ENCODE peak calls at places on chromosomes 16 and 17, in four cellular contexts. O is sigmoid colon, M is MM.1S, E is dorsolateral prefrontal cortex. V is an unnamed sample. For H3K27me3, the result is how much of the 10 kb centered on the place peaks cover.

GRCh38 chr16:23823475-23824407 is 12.0 kb upstream of the PRKCB start:
- DNase-seq in O (no peak), M (no peak), E (no peak), V (no peak)

GRCh38 chr17:38534498-38534885 is 71.3 kb downstream of the SRCIN1 start:
- DNase-seq in O (no peak), M (no peak), E (no peak), V (no peak)

GRCh38 chr16:14026572-14026971 is 44.5 kb upstream of the MRTFB start:
- DNase-seq in O (no peak), M (no peak), E (no peak), V (no peak)

GRCh38 chr17:40564195-40564882 is 933 bp downstream of the CCR7 start:
- DNase-seq in O (no peak), M (no peak), E (no peak), V (no peak)

GRCh38 chr17:61395983-61396585 is 3.6 kb upstream of the TBX2 start:
- DNase-seq in O (no peak), M (no peak), E (no peak), V (no peak)

GRCh38 chr16:22945361-22945760 is 131.4 kb downstream of the HS3ST2 start:
- DNase-seq in O (no peak), M (no peak), E (peak), V (no peak)

GRCh38 chr16:31873556-31874353 is at the start of gene ZNF267:
- DNase-seq in O (peak), M (peak), E (peak), V (peak)

GRCh38 chr17:57004944-57005579 is 27.1 kb downstream of the SCPEP1 start:
- DNase-seq in O (no peak), M (peak), E (no peak), V (no peak)

GRCh38 chr16:78528265-78528664 is 428.8 kb downstream of the WWOX start:
- DNase-seq in O (no peak), M (no peak), E (no peak), V (no peak)

GRCh38 chr16:15996432-15997109 is 47.2 kb downstream of the ABCC1 start:
- DNase-seq in O (peak), M (no peak), E (no peak), V (peak)

GRCh38 chr16:29745853-29746345 is at the start of gene C16orf54:
- DNase-seq in O (peak), M (peak), E (peak), V (peak)

GRCh38 chr16:3520861-3521260 is 20.1 kb downstream of the CLUAP1 start:
- DNase-seq in O (no peak), M (no peak), E (no peak), V (no peak)

GRCh38 chr17:75723201-75723930 is 2.1 kb downstream of the ITGB4 start:
- DNase-seq in O (no peak), M (no peak), E (no peak), V (no peak)

GRCh38 chr16:10616395-10616743 is 36.0 kb upstream of the EMP2 start:
- DNase-seq in O (no peak), M (no peak), E (no peak), V (no peak)

GRCh38 chr17:76371656-76372628 is 12.5 kb upstream of the SPHK1 start:
- DNase-seq in O (no peak), M (no peak), E (no peak), V (no peak)

DNA sequence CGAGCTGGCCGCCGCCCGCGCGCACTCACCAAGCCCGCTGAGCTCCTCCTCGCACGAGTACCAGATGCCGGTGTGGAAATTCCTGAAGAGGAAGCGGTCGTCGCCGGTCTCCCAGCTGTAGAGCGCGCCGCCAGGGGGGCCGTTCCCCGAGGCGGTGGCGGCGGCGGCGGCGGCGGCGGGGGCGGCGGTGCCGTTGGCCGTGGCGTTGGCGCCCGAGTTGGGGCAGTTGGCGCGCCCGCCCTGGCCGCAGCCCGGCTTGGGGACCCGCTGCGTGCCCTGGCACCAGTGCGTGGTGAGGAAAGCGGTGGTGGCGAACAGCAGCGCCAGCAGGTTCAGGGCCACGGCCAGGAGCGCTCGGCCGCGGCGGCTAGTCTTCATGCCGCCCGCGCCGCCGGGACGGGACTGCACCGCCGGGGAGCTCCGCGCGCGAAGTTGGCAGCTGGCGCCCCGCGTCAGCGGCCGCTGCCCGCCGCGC is 430 bp downstream of the GSG1L start:
- DNase-seq in O (no peak), M (no peak), E (no peak), V (no peak)
- H3K27me3 ChIP-seq in O (under half), M (half or more), E (under half), V (under half)

DNA sequence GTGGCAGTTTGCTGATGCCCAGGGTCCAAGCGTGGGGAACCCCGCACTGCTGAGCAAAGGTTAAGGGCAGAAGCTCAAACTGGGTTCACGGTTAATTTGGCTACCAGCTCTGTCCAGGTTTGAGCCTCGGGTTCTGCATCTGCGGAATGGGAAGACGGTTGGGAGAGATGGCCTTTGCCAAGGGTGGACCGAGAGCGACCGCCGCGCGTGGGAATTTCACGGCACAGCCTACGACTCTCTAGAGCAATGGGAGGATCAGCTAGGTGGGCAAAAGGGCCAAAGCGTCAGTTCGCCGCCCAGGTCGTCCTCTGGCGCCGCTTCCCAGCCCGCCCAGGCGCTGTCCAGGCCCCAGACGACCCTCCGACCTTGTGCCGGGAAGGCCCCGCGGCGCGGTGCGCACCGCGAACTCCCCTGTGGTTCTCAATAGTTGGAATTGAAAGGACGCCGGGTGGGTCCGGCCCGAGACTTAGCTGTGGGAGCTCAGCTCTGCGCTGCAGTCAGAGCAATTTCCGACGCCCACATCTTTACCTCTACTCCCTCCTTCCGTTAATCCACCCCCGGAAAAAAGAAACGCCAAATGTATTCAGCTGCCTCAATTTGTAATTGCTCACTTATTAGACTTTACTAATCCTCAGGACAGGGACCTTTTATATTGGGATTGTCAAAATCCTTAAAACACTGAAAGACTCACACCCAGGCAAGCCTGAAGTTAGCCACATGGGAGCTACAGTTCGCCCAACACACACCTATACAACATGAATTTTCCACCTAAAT is 2.5 kb upstream of the HS3ST3B1 start:
- DNase-seq in O (no peak), M (no peak), E (no peak), V (no peak)
- H3K27me3 ChIP-seq in O (half or more), M (under half), E (under half), V (under half)

GRCh38 chr17:73498854-73499597 is 145.2 kb downstream of the SDK2 start:
- DNase-seq in O (no peak), M (no peak), E (no peak), V (no peak)
- H3K27me3 ChIP-seq in O (under half), M (half or more), E (under half), V (under half)

GRCh38 chr17:72192409-72193192 is 71.8 kb downstream of the SOX9 start:
- DNase-seq in O (no peak), M (no peak), E (no peak), V (peak)
- H3K27me3 ChIP-seq in O (under half), M (under half), E (under half), V (under half)

GRCh38 chr17:79678091-79678731 is 52.5 kb upstream of the ENPP7 start:
- DNase-seq in O (no peak), M (no peak), E (no peak), V (no peak)

GRCh38 chr17:79678856-79679255 is 51.9 kb upstream of the ENPP7 start:
- DNase-seq in O (no peak), M (no peak), E (no peak), V (no peak)

GRCh38 chr17:79680381-79680780 is 50.4 kb upstream of the ENPP7 start:
- DNase-seq in O (no peak), M (no peak), E (no peak), V (no peak)

GRCh38 chr17:79681101-79681621 is 49.6 kb upstream of the ENPP7 start:
- DNase-seq in O (no peak), M (no peak), E (no peak), V (no peak)

DNA sequence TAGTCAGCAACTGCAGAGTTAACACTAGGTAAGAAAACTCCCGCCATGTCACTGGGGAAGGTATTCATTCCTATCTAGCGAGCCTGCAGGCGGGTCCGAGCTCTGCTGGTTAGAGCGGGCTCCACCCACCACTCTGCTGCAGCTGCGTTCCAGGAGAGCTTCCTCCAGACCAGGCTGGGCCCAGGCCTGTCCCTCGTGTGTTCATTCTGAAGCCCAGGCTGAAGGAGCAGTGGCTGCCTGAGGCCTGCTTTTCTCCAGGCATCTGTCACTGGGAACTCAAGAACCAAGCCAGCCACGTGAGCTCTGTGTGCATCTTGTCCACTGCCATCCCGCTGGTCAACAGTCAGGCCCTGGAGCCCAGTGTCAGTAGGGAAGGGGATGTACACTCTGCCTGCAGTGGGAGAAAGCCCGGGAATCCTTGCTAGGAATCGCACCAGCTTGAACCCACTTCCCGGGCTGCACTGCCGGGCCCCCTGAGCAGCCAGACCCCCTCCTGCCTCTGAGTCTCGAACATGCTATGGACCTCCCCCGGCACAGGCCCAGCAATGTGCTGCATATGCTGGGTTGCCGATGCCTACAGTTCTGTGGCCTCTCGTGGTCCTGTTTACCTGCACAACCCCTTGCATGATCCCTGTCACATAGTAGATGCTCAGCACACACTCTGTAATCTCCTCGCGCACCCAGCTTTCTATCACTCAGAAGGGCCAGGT is 51.0 kb upstream of the ENPP7 start:
- DNase-seq in O (no peak), M (no peak), E (no peak), V (no peak)
- H3K27me3 ChIP-seq in O (under half), M (half or more), E (under half), V (under half)

DNA sequence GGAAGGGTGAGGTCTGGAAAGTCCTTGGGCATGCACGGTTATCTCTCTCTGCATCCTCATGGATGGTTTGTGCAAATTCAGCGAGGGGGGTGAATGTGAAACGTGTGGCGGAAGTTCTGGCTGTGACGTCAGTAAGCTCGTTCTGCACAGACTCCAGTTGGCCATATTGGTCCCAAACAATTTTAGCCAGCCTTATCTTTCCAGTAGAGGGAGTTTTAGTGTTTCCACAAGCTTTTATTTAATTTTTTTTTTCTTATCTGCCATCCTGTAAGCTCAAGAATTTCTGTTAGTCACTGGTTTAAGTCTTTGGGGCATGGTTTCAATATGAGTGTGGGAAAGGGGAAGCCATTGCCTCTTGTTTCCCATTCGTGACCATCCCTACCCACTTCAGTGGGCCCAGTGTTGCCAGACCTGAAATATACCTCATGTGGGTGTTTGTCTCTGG is 39.0 kb downstream of the HLF start:
- DNase-seq in O (no peak), M (no peak), E (no peak), V (no peak)
- H3K27me3 ChIP-seq in O (under half), M (under half), E (under half), V (under half)

DNA sequence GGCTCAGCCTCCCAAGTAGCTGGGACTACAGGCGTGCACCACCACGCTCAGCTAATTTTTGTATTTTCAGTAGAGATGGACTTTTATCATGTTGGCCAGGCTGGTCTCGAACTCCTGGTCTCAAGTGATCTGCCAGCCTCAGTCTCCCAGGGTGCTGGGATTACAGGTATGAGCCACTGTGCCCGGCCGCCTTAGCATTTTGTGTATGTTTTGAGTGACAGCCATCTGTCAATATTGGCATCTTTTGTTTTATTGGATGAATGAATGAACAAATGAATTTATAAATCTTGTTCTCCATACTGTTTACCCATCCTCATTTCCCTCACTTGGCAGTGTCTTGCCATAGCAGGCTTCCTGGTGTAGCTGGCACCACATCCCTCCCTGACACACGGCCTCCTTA is 34.0 kb downstream of the WNT9B start:
- DNase-seq in O (no peak), M (no peak), E (no peak), V (no peak)
- H3K27me3 ChIP-seq in O (under half), M (under half), E (under half), V (under half)